ENCODE peak calls at places on chromosomes 5 and 9, in seven cellular contexts. H is heart right ventricle, V is lower lobe of right lung, P is dorsolateral prefrontal cortex, R is heart left ventricle, I is cardiac muscle cell, J is fibroblast of the aortic adventitia. N is an unnamed sample.

GRCh38 chr5:108556414-108556813 is 174.5 kb upstream of the FBXL17 start:
- DNase-seq in H (no peak), V (no peak), P (no peak), R (no peak), I (no peak), J (no peak), N (no peak)

GRCh38 chr5:158487156-158487555 is 612.6 kb downstream of the EBF1 start:
- DNase-seq in H (no peak), V (no peak), P (no peak), R (no peak), I (no peak), J (no peak), N (no peak)

GRCh38 chr9:133122935-133123611 is 2.0 kb upstream of the RALGDS start:
- DNase-seq in H (peak), V (no peak), P (no peak), R (no peak), I (peak), J (no peak), N (peak)

GRCh38 chr5:109823597-109823996 is 133.9 kb downstream of the MAN2A1 start:
- DNase-seq in H (no peak), V (no peak), P (no peak), R (no peak), I (peak), J (peak), N (peak)

GRCh38 chr5:150135557-150135956 is 20.1 kb downstream of the PDGFRB start:
- DNase-seq in H (no peak), V (no peak), P (no peak), R (no peak), I (no peak), J (no peak), N (no peak)

GRCh38 chr5:587403-587802 is 24.7 kb upstream of the CEP72 start:
- DNase-seq in H (no peak), V (no peak), P (no peak), R (no peak), I (no peak), J (no peak), N (no peak)

GRCh38 chr9:133787749-133788015 is 49.5 kb upstream of the SARDH start:
- DNase-seq in H (no peak), V (no peak), P (no peak), R (no peak), I (peak), J (peak), N (peak)

GRCh38 chr9:27870404-27870803 is 297.1 kb upstream of the C9orf72 start:
- DNase-seq in H (no peak), V (no peak), P (no peak), R (no peak), I (peak), J (no peak), N (no peak)

GRCh38 chr5:141681695-141682641 is at the start of gene ARAP3:
- DNase-seq in H (peak), V (peak), P (no peak), R (peak), I (peak), J (peak), N (peak)

GRCh38 chr5:169801324-169801777 is 164.3 kb downstream of the DOCK2 start:
- DNase-seq in H (no peak), V (no peak), P (no peak), R (no peak), I (peak), J (peak), N (peak)

GRCh38 chr5:6827815-6828214 is 114.6 kb downstream of the TENT4A start:
- DNase-seq in H (no peak), V (no peak), P (no peak), R (no peak), I (no peak), J (no peak), N (no peak)

GRCh38 chr5:72463499-72464052 is 43.6 kb downstream of the ZNF366 start:
- DNase-seq in H (no peak), V (no peak), P (no peak), R (no peak), I (no peak), J (no peak), N (no peak)

GRCh38 chr5:62790348-62790747 is 211.7 kb downstream of the LRRC70 start:
- DNase-seq in H (no peak), V (no peak), P (no peak), R (no peak), I (peak), J (peak), N (peak)

GRCh38 chr5:146254223-146254622 is 50.8 kb downstream of the RBM27 start:
- DNase-seq in H (no peak), V (no peak), P (no peak), R (no peak), I (no peak), J (no peak), N (no peak)

DNA sequence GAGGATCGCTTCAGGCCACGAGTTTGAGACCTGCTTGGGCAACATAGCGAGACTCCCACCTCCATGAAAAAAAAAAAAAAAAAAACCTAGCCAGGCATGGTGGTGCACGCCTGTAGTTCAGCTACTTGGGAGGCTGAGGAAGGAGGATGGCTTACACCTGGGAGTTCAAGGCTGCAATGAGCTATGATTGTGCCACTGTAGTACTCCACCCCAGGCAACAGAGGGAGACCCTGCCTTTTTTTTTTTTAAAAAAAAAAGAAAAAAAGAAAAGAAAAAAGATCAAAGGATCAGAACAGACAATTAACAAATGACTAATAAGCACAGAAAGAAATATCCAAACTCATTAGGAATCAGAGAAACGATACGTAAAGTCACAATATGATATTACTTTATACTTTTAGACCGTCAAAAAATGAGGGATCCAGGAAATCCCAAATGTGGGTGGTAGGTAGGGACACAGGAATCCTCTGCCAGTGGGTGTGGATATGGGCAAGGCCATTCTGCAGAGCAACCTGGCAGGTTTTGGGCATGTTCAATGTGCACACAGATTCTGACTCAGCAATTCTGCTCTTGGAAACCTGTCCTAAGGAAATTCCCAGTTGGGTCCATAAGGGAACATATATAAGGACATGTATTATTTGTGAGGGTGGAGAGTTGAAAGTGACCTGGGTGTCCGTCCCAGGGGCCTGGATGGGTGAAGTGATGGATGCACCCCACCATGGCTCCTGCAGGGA is 144.7 kb upstream of the TBC1D2 start:
- DNase-seq in H (no peak), V (no peak), P (no peak), R (no peak), I (no peak), J (no peak), N (no peak)
- TF ChIP-seq CTCF in H (no peak), V (no peak), P (no peak), R (no peak), I (no peak), J (peak), N (peak)

DNA sequence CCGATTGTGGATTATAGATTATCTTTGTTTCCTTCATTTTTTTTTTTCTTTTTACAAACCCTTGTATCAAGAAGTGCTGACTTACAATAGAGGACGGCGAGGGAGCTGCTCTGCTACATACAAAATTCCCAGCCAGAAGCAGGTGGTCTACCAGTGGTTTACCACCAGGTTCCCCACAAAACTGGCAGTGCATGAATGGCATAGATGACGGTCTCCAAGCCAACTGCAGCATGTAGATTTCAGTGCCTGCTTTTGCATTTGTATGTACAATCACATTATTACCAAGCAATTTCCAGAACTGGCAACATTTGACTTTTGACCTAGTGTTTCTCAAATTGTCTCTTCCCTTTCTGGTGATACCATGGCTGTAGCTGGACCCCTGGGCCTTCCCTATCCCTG is 84.0 kb downstream of the ACER2 start:
- DNase-seq in H (no peak), V (no peak), P (no peak), R (no peak), I (no peak), J (no peak), N (no peak)
- H3K4me3 ChIP-seq in H (no peak), V (no peak), P (peak), R (no peak), I (no peak), J (peak), N (no peak)

DNA sequence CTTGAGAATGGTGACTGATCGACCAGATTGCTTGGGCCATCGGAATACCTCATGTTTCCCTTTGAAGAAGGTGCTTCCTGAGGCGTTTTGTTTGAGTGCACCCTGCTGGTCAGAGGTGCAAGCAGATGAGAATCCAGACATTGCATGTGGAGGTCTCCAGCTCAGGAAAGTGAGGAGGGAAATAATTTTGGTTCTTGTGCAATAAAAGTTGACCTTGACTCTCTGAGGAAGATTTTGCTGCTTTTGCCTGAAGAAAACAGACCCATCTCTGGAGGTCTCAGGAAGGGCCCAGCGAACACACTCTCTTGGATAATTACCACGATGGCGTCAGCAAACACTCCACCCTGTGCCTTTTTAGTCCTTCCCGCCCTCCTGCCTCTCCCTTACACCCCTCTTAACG is 69.7 kb downstream of the GRAMD2B start:
- DNase-seq in H (no peak), V (no peak), P (no peak), R (no peak), I (peak), J (no peak), N (peak)
- TF ChIP-seq CTCF in H (peak), V (no peak), P (no peak), R (peak), I (peak), J (peak), N (peak)

GRCh38 chr5:135131801-135132675 is 98.0 kb upstream of the PITX1 start:
- DNase-seq in H (no peak), V (no peak), P (peak), R (no peak), I (no peak), J (no peak), N (no peak)

GRCh38 chr5:135134686-135135381 is 100.8 kb upstream of the PITX1 start:
- DNase-seq in H (no peak), V (no peak), P (peak), R (no peak), I (no peak), J (no peak), N (no peak)

GRCh38 chr5:135135530-135136201 is 101.6 kb upstream of the PITX1 start:
- DNase-seq in H (no peak), V (peak), P (peak), R (no peak), I (peak), J (peak), N (peak)

GRCh38 chr5:135133181-135133580 is 99.2 kb upstream of the PITX1 start:
- DNase-seq in H (no peak), V (no peak), P (no peak), R (no peak), I (no peak), J (no peak), N (no peak)

GRCh38 chr5:135133698-135134515 is 99.9 kb upstream of the PITX1 start:
- DNase-seq in H (no peak), V (no peak), P (peak), R (no peak), I (no peak), J (no peak), N (no peak)
- H3K4me3 ChIP-seq in H (no peak), V (no peak), P (no peak), R (no peak), I (no peak), J (no peak), N (no peak)

GRCh38 chr5:143824851-143825720 is 13.1 kb downstream of the HMHB1 start:
- DNase-seq in H (peak), V (peak), P (peak), R (peak), I (peak), J (peak), N (peak)
- TF ChIP-seq CTCF in H (peak), V (peak), P (peak), R (peak), I (peak), J (peak), N (peak)

GRCh38 chr9:136728548-136729123 is 14.1 kb downstream of the LCN10 start:
- DNase-seq in H (no peak), V (peak), P (no peak), R (no peak), I (peak), J (peak), N (peak)

GRCh38 chr9:136726631-136727191 is 14.3 kb downstream of the DIPK1B start:
- DNase-seq in H (no peak), V (no peak), P (no peak), R (no peak), I (no peak), J (peak), N (no peak)

GRCh38 chr9:136728080-136728547 is 14.6 kb downstream of the LCN10 start:
- DNase-seq in H (peak), V (peak), P (peak), R (peak), I (peak), J (peak), N (peak)

GRCh38 chr9:136729926-136730325 is 12.8 kb downstream of the LCN10 start:
- DNase-seq in H (no peak), V (no peak), P (no peak), R (no peak), I (no peak), J (no peak), N (no peak)

GRCh38 chr9:136729144-136729543 is 13.6 kb downstream of the LCN10 start:
- DNase-seq in H (no peak), V (no peak), P (no peak), R (no peak), I (no peak), J (no peak), N (no peak)
- H3K4me3 ChIP-seq in H (peak), V (peak), P (peak), R (no peak), I (peak), J (peak), N (peak)

GRCh38 chr9:112755059-112755458 is 4.5 kb downstream of the SNX30 start:
- DNase-seq in H (no peak), V (no peak), P (no peak), R (no peak), I (peak), J (peak), N (peak)

GRCh38 chr9:112755675-112756074 is 5.1 kb downstream of the SNX30 start:
- DNase-seq in H (peak), V (no peak), P (no peak), R (peak), I (peak), J (peak), N (no peak)

GRCh38 chr9:112754578-112754977 is 4.0 kb downstream of the SNX30 start:
- DNase-seq in H (no peak), V (no peak), P (no peak), R (no peak), I (peak), J (peak), N (peak)

GRCh38 chr9:112752334-112753110 is 2.0 kb downstream of the SNX30 start:
- DNase-seq in H (no peak), V (no peak), P (no peak), R (no peak), I (no peak), J (peak), N (no peak)

DNA sequence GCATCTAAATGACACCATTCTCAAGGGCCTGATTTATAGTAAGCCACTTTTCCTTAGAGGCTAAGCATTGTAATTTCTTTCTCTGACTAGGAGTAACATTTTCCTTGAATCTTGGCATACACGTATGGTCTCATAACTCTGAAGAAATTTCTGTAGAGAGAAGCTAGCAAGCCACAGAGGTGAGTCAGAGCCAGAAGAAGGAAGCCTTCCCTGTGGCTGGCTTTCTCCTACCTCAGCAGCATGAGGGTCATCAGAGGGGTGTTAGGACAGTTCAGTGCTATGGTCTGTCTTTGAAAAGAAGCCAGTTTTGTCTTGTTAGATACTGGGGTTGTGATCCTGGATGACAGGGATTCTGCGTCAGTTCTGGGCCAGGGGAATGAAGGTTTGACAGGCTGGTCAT is 3.2 kb downstream of the SNX30 start:
- DNase-seq in H (no peak), V (no peak), P (no peak), R (no peak), I (peak), J (peak), N (peak)
- TF ChIP-seq CTCF in H (no peak), V (no peak), P (no peak), R (no peak), I (no peak), J (no peak), N (no peak)